ENCODE peak calls at places on chromosomes 12 and 14, in five cellular contexts. One of them, this sample, is unnamed.

GRCh38 chr14:26917086-26917485 is 319.3 kb upstream of the NOVA1 start:
- DNase-seq in HuH-7.5: no peak
- DNase-seq in HEK293T: peak; percentile 12
- DNase-seq in substantia nigra: no peak
- DNase-seq in activated CD8-positive, alpha-beta memory T cell treated with anti-CD3 and anti-CD28 coated beads for 1 hour: no peak
- DNase-seq in this sample: no peak

GRCh38 chr12:6754406-6754805 is 1.5 kb upstream of the MLF2 start:
- DNase-seq in substantia nigra: no peak
- DNase-seq in HuH-7.5: no peak
- DNase-seq in activated CD8-positive, alpha-beta memory T cell treated with anti-CD3 and anti-CD28 coated beads for 1 hour: no peak
- DNase-seq in HEK293T: no peak
- DNase-seq in this sample: no peak

GRCh38 chr12:121530600-121531355 is 50.0 kb downstream of the KDM2B start:
- DNase-seq in substantia nigra: no peak
- DNase-seq in HuH-7.5: no peak
- DNase-seq in HEK293T: no peak
- DNase-seq in activated CD8-positive, alpha-beta memory T cell treated with anti-CD3 and anti-CD28 coated beads for 1 hour: peak; percentile 59
- DNase-seq in this sample: no peak

GRCh38 chr14:88798161-88798560 is 5.4 kb upstream of the EML5 start:
- DNase-seq in activated CD8-positive, alpha-beta memory T cell treated with anti-CD3 and anti-CD28 coated beads for 1 hour: no peak
- DNase-seq in HuH-7.5: no peak
- DNase-seq in substantia nigra: no peak
- DNase-seq in HEK293T: no peak
- DNase-seq in this sample: no peak

GRCh38 chr14:100779691-100780080 is 46.2 kb upstream of the MEG3 start:
- DNase-seq in HuH-7.5: no peak
- DNase-seq in activated CD8-positive, alpha-beta memory T cell treated with anti-CD3 and anti-CD28 coated beads for 1 hour: no peak
- DNase-seq in HEK293T: no peak
- DNase-seq in substantia nigra: no peak
- DNase-seq in this sample: no peak

GRCh38 chr12:563250-563781 is 99.9 kb downstream of the NINJ2 start:
- DNase-seq in HEK293T: no peak
- DNase-seq in HuH-7.5: no peak
- DNase-seq in substantia nigra: no peak
- DNase-seq in activated CD8-positive, alpha-beta memory T cell treated with anti-CD3 and anti-CD28 coated beads for 1 hour: no peak
- DNase-seq in this sample: no peak

GRCh38 chr12:46124848-46125619 is 134.7 kb upstream of the SCAF11 start:
- DNase-seq in HuH-7.5: no peak
- DNase-seq in substantia nigra: peak; percentile 18
- DNase-seq in HEK293T: peak; percentile 60
- DNase-seq in activated CD8-positive, alpha-beta memory T cell treated with anti-CD3 and anti-CD28 coated beads for 1 hour: peak; percentile 19
- DNase-seq in this sample: no peak

GRCh38 chr14:36967892-36968555 is 204.4 kb downstream of the SLC25A21 start:
- DNase-seq in HEK293T: no peak
- DNase-seq in activated CD8-positive, alpha-beta memory T cell treated with anti-CD3 and anti-CD28 coated beads for 1 hour: no peak
- DNase-seq in substantia nigra: no peak
- DNase-seq in HuH-7.5: no peak
- DNase-seq in this sample: no peak

GRCh38 chr12:22729431-22729830 is 104.5 kb downstream of the ETNK1 start:
- DNase-seq in HuH-7.5: no peak
- DNase-seq in activated CD8-positive, alpha-beta memory T cell treated with anti-CD3 and anti-CD28 coated beads for 1 hour: no peak
- DNase-seq in substantia nigra: no peak
- DNase-seq in HEK293T: no peak
- DNase-seq in this sample: no peak

GRCh38 chr12:70290126-70290525 is 46.9 kb downstream of the CNOT2 start:
- DNase-seq in activated CD8-positive, alpha-beta memory T cell treated with anti-CD3 and anti-CD28 coated beads for 1 hour: no peak
- DNase-seq in substantia nigra: no peak
- DNase-seq in HuH-7.5: no peak
- DNase-seq in HEK293T: no peak
- DNase-seq in this sample: no peak

GRCh38 chr12:63857771-63858670 is 13.5 kb downstream of the SRGAP1 start:
- DNase-seq in activated CD8-positive, alpha-beta memory T cell treated with anti-CD3 and anti-CD28 coated beads for 1 hour: no peak
- DNase-seq in HuH-7.5: no peak
- DNase-seq in substantia nigra: no peak
- DNase-seq in HEK293T: no peak
- DNase-seq in this sample: no peak